ENCODE peak calls at places on chromosome 6, in five cellular contexts. I is hepatocyte, C is right lobe of liver, R is cardiac muscle cell, D is upper lobe of right lung. E is an unnamed sample.

GRCh38 chr6:56169366-56169765 is 78.0 kb downstream of the COL21A1 start:
- DNase-seq in I (no peak), C (no peak), R (no peak), D (no peak), E (no peak)

GRCh38 chr6:52640170-52640569 is 30.7 kb upstream of the TMEM14A start:
- DNase-seq in R (peak; percentile 80), D (no peak), I (no peak), C (no peak), E (no peak)

GRCh38 chr6:10837009-10837691 is 1.2 kb downstream of the MAK start:
- DNase-seq in I (peak; percentile 12), D (peak; percentile 73), C (peak; percentile 66), R (peak; percentile 9), E (peak; percentile 36)

GRCh38 chr6:20403080-20403765 is 1.5 kb downstream of the E2F3 start:
- DNase-seq in I (peak; percentile 93), C (peak; percentile 97), R (peak; percentile 88), D (peak; percentile 97), E (peak; percentile 95)

GRCh38 chr6:131754715-131755567 is 44.1 kb upstream of the CTAGE9 start:
- DNase-seq in C (no peak), D (no peak), I (no peak), R (no peak), E (peak; percentile 27)

GRCh38 chr6:4727671-4728435 is 48.4 kb upstream of the CDYL start:
- DNase-seq in I (peak; percentile 29), R (peak; percentile 10), D (no peak), C (no peak), E (no peak)

GRCh38 chr6:130282234-130282995 is 59.7 kb upstream of the SAMD3 start:
- DNase-seq in I (peak; percentile 19), D (no peak), C (no peak), R (peak; percentile 44), E (no peak)

GRCh38 chr6:4487538-4487937 is 288.7 kb upstream of the CDYL start:
- DNase-seq in D (no peak), I (peak; percentile 89), C (no peak), R (no peak), E (no peak)

GRCh38 chr6:38445321-38445720 is 194.4 kb downstream of the BTBD9 start:
- DNase-seq in R (no peak), D (no peak), C (no peak), I (no peak), E (no peak)

GRCh38 chr6:109236140-109237081 is 141.1 kb downstream of the CEP57L1 start:
- DNase-seq in R (no peak), C (no peak), D (no peak), I (peak; percentile 55), E (no peak)

GRCh38 chr6:32668226-32668747 is 1.8 kb upstream of the HLA-DQB1 start:
- DNase-seq in C (peak; percentile 18), I (peak; percentile 83), R (peak; percentile 34), D (peak; percentile 47), E (no peak)

GRCh38 chr6:36129889-36130671 is at the start of gene MAPK13:
- DNase-seq in I (peak; percentile 83), D (peak; percentile 85), C (no peak), R (peak; percentile 46), E (no peak)

GRCh38 chr6:142297996-142298753 is 3.6 kb upstream of the ADGRG6 start:
- DNase-seq in I (no peak), R (peak; percentile 79), D (no peak), C (no peak), E (no peak)

GRCh38 chr6:142301421-142302391 is at the start of gene ADGRG6:
- DNase-seq in R (peak; percentile 38), C (peak; percentile 85), I (peak; percentile 86), D (peak; percentile 80), E (peak; percentile 50)

GRCh38 chr6:142302427-142303190 is 802 bp downstream of the ADGRG6 start:
- DNase-seq in C (no peak), I (peak; percentile 17), R (no peak), D (no peak), E (no peak)

GRCh38 chr6:142300758-142301251 is 1.0 kb upstream of the ADGRG6 start:
- DNase-seq in D (no peak), C (peak; percentile 59), R (peak; percentile 73), I (peak; percentile 36), E (peak; percentile 34)

DNA sequence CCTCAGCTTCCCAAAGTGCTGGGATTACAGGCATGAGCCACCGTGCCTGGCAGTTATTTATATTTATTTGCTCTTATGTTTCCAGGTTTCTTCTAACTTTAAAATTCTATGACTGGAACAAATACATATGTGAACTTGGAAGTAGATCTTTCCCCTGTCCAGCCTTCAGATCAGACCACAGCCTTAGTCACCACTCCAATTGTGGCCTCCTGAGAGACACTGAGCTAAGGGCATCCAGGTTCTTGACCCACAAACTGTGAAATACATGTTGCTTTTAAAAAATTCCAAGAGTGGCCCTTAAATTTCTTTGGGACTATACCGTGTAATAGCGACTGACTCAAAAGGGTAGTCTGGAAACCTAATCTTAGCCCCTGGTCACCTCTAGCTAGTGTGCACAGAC is 1.5 kb upstream of the ADGRG6 start:
- DNase-seq in R (no peak), I (no peak), C (no peak), D (no peak), E (no peak)
- TF ChIP-seq CTCF in R (no peak), I (no peak), C (no peak), D (no peak), E (no peak)

GRCh38 chr6:28370440-28370839 is 20.7 kb downstream of the ZKSCAN3 start:
- DNase-seq in I (no peak), R (no peak), D (no peak), C (no peak), E (no peak)
- H3K27ac ChIP-seq in I (no peak overlapping the region), R (no peak overlapping the region), D (no peak overlapping the region), C (no peak overlapping the region), E (no peak overlapping the region)

DNA sequence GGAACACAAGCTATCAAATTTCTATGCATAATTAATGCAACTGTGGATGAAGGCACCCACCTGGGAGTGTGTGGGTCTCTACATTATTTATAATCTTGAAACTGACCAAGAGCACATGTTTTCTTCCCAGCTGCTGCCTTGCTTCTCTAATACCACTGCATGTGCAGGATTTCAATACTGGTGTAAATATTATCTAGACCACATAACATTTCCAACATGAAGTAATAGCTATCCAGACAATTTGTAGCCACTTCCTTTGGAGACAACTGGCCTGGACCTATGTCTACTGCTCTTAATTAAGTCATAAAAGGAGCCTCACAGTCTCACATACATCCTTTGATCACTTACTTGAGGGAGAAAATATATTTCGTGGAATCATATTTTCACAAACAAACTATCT is 180.7 kb downstream of the HIVEP2 start:
- DNase-seq in D (no peak), R (peak; percentile 17), C (no peak), I (no peak), E (no peak)
- H3K36me3 ChIP-seq in D (peaks cover 38% of the 10 kb centered on the region), R (peaks cover 28% of the 10 kb centered on the region), C (peaks cover 14% of the 10 kb centered on the region), I (no peaks in the 10 kb centered on the region), E (peaks cover 67% of the 10 kb centered on the region)

GRCh38 chr6:3294921-3295871 is 36.4 kb downstream of the PSMG4 start:
- DNase-seq in D (peak; percentile 46), C (peak; percentile 53), R (no peak), I (peak; percentile 64), E (no peak)

GRCh38 chr6:3294396-3294795 is 35.6 kb downstream of the PSMG4 start:
- DNase-seq in I (no peak), C (no peak), R (no peak), D (peak; percentile 20), E (no peak)

GRCh38 chr6:3297909-3298308 is 39.2 kb downstream of the PSMG4 start:
- DNase-seq in R (no peak), D (peak; percentile 23), C (no peak), I (no peak), E (no peak)

GRCh38 chr6:3296537-3297453 is 38.0 kb downstream of the PSMG4 start:
- DNase-seq in C (no peak), I (no peak), R (no peak), D (peak; percentile 25), E (no peak)

DNA sequence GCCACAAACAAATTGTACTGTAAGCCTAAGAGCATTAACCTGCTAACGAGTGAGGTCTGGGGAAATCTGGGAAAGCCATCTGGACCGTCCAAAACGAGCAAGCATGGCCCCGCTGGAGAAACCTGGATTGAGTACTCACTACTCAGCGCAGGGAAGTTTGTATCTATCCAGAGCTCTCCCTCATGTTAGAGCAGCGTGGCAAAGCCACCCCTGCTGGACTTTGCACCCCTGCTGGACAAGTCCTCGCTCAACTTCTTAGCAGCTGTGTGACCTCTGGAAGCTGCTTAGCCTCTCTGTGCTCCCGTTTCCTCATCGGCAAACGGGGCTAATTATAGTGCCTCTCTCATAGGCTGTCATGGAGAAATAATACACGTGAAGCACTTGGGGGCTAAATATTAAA is 37.4 kb downstream of the PSMG4 start:
- DNase-seq in C (no peak), R (no peak), D (peak; percentile 18), I (no peak), E (no peak)
- TF ChIP-seq CTCF in C (no peak), R (no peak), D (no peak), I (no peak), E (no peak)

GRCh38 chr6:96816182-96816888 is 20.9 kb downstream of the GPR63 start:
- DNase-seq in D (no peak), R (peak; percentile 58), I (peak; percentile 26), C (no peak), E (no peak)
- H3K27ac ChIP-seq in D (no peak overlapping the region), R (peak overlapping the region; percentile 73), I (peak overlapping the region; percentile 15), C (no peak overlapping the region), E (no peak overlapping the region)